ENCODE peak calls at places on chromosome 17, in five cellular contexts. I is progenitor cell of endocrine pancreas, W is PC-3, R is AG09319, T is cardiac fibroblast. O is an unnamed sample.

GRCh38 chr17:17935321-17936271 is 36.6 kb downstream of the TOM1L2 start:
- DNase-seq in W (peak), I (no peak), T (peak), R (peak), O (no peak)

GRCh38 chr17:67156269-67157199 is 88.5 kb downstream of the HELZ start:
- DNase-seq in W (peak), I (no peak), T (peak), R (no peak), O (no peak)

GRCh38 chr17:10337136-10337535 is 35.7 kb downstream of the MYH13 start:
- DNase-seq in W (no peak), T (no peak), R (no peak), I (no peak), O (no peak)

GRCh38 chr17:73697872-73698271 is 53.6 kb upstream of the SDK2 start:
- DNase-seq in R (no peak), W (no peak), T (no peak), I (no peak), O (no peak)

GRCh38 chr17:67245694-67246397 is 850 bp upstream of the HELZ start:
- DNase-seq in W (peak), T (no peak), R (no peak), I (peak), O (peak)

GRCh38 chr17:1976000-1976682 is 49.0 kb downstream of the RTN4RL1 start:
- DNase-seq in W (no peak), I (no peak), R (no peak), T (no peak), O (no peak)

GRCh38 chr17:48262982-48263586 is 155.5 kb downstream of the SNX11 start:
- DNase-seq in I (no peak), T (peak), W (peak), R (no peak), O (no peak)

GRCh38 chr17:49618112-49618611 is 42.5 kb downstream of the NXPH3 start:
- DNase-seq in I (no peak), T (no peak), R (no peak), W (no peak), O (no peak)

GRCh38 chr17:40607641-40608040 is 40.0 kb downstream of the SMARCE1 start:
- DNase-seq in T (no peak), R (no peak), W (no peak), I (no peak), O (peak)

GRCh38 chr17:1072551-1072961 is 75.6 kb downstream of the TIMM22 start:
- DNase-seq in T (no peak), I (no peak), W (no peak), R (no peak), O (no peak)

GRCh38 chr17:42584880-42585279 is 7.4 kb upstream of the PSMC3IP start:
- DNase-seq in W (no peak), I (no peak), R (no peak), T (no peak), O (no peak)

GRCh38 chr17:2954898-2955445 is 108.4 kb downstream of the OR1D5 start:
- DNase-seq in W (peak), I (no peak), R (peak), T (peak), O (peak)

GRCh38 chr17:40415390-40415789 is 2.3 kb downstream of the TOP2A start:
- DNase-seq in T (peak), W (peak), I (no peak), R (peak), O (no peak)

GRCh38 chr17:73770115-73770848 is 126.0 kb upstream of the SDK2 start:
- DNase-seq in W (peak), I (no peak), R (peak), T (peak), O (no peak)

GRCh38 chr17:5809580-5810188 is 225.4 kb upstream of the NLRP1 start:
- DNase-seq in T (peak), W (no peak), I (no peak), R (no peak), O (no peak)

DNA sequence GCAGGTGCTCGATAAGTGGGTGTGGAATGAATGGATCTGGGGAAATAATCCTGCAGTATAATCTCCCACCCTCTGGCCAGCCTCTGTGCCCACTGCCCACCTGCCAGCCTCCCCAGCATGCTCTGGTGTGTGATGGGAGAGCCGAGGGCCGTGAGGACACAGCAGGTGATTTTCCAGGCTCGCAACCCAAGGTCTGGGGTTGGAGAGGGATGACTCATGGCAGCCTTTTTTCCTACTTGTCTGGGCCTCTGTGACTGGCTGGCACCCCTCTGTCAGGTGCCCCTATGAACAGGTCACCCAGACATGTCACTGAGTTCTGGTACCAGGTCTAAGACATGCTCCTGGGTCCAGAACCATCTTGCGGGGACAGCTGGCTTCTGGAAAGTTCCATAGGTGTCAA is 385.7 kb upstream of the TNRC6C start:
- DNase-seq in W (no peak), T (no peak), R (no peak), I (no peak), O (no peak)
- TF ChIP-seq CTCF in W (no peak), T (no peak), R (no peak), I (no peak), O (no peak)

DNA sequence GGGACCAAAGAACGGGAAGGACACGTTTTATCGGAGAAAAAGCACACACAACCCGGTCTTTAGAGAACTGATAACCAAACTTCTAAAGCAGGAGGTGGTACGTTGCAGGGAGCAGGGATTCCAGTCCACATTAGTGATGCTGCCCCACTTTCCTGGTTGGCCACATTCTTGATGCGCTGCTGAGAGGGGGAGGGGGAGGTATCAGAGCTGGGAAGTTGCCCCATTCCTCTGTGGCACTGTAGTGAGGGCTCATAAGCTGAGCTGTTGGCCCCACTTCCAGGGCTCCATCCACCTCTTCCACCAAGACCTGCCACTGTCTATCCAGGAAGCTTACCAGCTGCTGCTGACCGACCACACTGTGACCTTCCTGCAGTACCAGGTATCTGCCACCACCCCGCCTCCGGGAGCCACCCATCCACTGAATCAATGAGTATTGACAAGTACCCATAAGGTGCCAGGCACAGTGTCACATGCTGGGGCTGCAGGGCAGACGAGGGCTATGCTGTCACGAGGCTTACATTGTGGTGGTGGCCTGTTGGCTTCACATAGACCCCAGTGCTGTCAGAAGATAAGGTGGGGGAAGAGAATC is 1.0 kb downstream of the TSEN54 start:
- DNase-seq in W (peak), R (no peak), T (no peak), I (no peak), O (no peak)
- TF ChIP-seq CTCF in W (no peak), R (no peak), T (no peak), I (peak), O (no peak)

GRCh38 chr17:56832446-56832845 is 1.3 kb downstream of the C17orf67 start:
- DNase-seq in I (no peak), R (no peak), T (peak), W (peak), O (no peak)

GRCh38 chr17:56833812-56834379 is at the start of the genes C17orf67 and DGKE:
- DNase-seq in I (peak), W (peak), T (peak), R (peak), O (peak)

GRCh38 chr17:56833023-56833811 is 503 bp downstream of the C17orf67 start:
- DNase-seq in W (peak), T (peak), I (peak), R (no peak), O (peak)

GRCh38 chr17:56835259-56835575 is 1.3 kb downstream of the DGKE start:
- DNase-seq in W (no peak), I (no peak), R (no peak), T (no peak), O (no peak)

GRCh38 chr17:56834380-56835258 is 668 bp downstream of the DGKE start:
- DNase-seq in W (peak), I (peak), T (peak), R (no peak), O (peak)
- TF ChIP-seq CTCF in W (peak), I (peak), T (no peak), R (no peak), O (no peak)

DNA sequence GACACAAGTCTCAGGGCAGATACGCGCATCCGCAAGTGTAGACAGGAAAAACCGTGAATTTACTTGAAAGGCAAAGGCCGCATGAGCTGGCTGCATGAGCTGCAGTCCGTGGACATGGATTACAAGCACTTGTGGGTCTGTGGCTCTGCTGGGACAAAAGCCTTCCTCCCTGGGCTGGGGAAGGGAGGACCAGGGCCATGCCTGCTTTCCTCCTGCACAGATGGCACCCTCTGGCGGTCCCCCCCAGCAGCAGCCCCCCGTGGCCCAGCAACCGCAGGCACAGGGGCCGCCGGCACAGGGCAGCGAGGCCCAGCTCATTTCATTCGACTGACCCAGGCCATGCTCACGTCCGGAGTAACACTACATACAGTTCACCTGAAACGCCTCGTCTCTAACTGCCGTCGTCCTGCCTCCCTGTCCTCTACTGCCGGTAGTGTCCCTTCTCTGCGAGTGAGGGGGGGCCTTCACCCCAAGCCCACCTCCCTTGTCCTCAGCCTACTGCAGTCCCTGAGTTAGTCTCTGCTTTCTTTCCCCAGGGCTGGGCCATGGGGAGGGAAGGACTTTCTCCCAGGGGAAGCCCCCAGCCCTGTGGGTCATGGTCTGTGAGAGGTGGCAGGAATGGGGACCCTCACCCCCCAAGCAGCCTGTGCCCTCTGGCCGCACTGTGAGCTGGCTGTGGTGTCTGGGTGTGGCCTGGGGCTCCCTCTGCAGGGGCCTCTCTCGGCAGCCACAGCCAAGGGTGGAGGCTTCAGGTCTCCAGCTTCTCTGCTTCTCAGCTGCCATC is 1.7 kb upstream of the MRPL12 start:
- DNase-seq in I (no peak), R (no peak), T (no peak), W (peak), O (no peak)
- TF ChIP-seq CTCF in I (no peak), R (no peak), T (no peak), W (peak), O (no peak)